ENCODE peak calls at places on chromosomes 1 and 21, in five cellular contexts. I is Calu3, V is GM20000, X is GM12865, H is H9. E is an unnamed sample.
A peak's percentile ranks its signal among the peaks of the same experiment; 100 is the strongest.

GRCh38 chr1:47023268-47024137 is at the start of gene CYP4X1:
- DNase-seq in V (no peak), I (peak; percentile 29), H (peak; percentile 62), X (no peak), E (no peak)

GRCh38 chr1:200900877-200901276 is 6.2 kb downstream of the INAVA start:
- DNase-seq in V (no peak), X (no peak), H (no peak), I (no peak), E (no peak)

GRCh38 chr21:38768385-38769071 is 37.2 kb upstream of the ETS2 start:
- DNase-seq in H (no peak), I (no peak), V (peak; percentile 19), X (peak; percentile 38), E (peak; percentile 33)

GRCh38 chr1:26318338-26319064 is 743 bp downstream of the CD52 start:
- DNase-seq in H (no peak), V (no peak), I (no peak), X (peak; percentile 67), E (no peak)

GRCh38 chr1:78649628-78650027 is at the start of gene IFI44:
- DNase-seq in H (no peak), I (peak; percentile 80), V (peak; percentile 16), X (peak; percentile 89), E (peak; percentile 38)

GRCh38 chr1:198699167-198700015 is 60.6 kb downstream of the PTPRC start:
- DNase-seq in V (peak; percentile 14), I (peak; percentile 82), H (peak; percentile 77), X (peak; percentile 79), E (no peak)

GRCh38 chr1:42847721-42848470 is 1.5 kb downstream of the ZNF691 start:
- DNase-seq in H (no peak), I (no peak), X (peak; percentile 49), V (no peak), E (no peak)

GRCh38 chr1:229874150-229874549 is 192.9 kb upstream of the GALNT2 start:
- DNase-seq in X (no peak), V (no peak), I (no peak), H (no peak), E (no peak)

GRCh38 chr1:156882543-156882942 is 11.0 kb upstream of the PEAR1 start:
- DNase-seq in I (no peak), X (no peak), V (no peak), H (no peak), E (no peak)

GRCh38 chr21:39788383-39788782 is 43.4 kb downstream of the IGSF5 start:
- DNase-seq in X (no peak), H (peak; percentile 86), V (no peak), I (peak; percentile 73), E (no peak)

GRCh38 chr1:175887981-175888428 is 144.6 kb upstream of the TNR start:
- DNase-seq in I (peak; percentile 62), X (peak; percentile 51), V (peak; percentile 64), H (peak; percentile 89), E (peak; percentile 83)

GRCh38 chr21:35084869-35085268 is 35.8 kb upstream of the RUNX1 start:
- DNase-seq in H (no peak), I (no peak), V (no peak), X (no peak), E (no peak)

GRCh38 chr1:2606806-2607680 is 20.5 kb downstream of the PRXL2B start:
- DNase-seq in I (no peak), V (no peak), X (no peak), H (peak; percentile 26), E (no peak)

GRCh38 chr1:184183919-184184318 is 132.4 kb downstream of the TSEN15 start:
- DNase-seq in H (no peak), V (no peak), I (no peak), X (no peak), E (no peak)

GRCh38 chr21:43188712-43189151 is 19.9 kb downstream of the CRYAA start:
- DNase-seq in X (no peak), H (no peak), I (no peak), V (no peak), E (no peak)

GRCh38 chr1:154614887-154615286 is 6.9 kb upstream of the ADAR start:
- DNase-seq in X (no peak), V (no peak), I (no peak), H (peak; percentile 44), E (no peak)

GRCh38 chr21:35048183-35048601 is 910 bp downstream of the RUNX1 start:
- DNase-seq in X (no peak), H (no peak), V (no peak), I (peak; percentile 14), E (no peak)

GRCh38 chr1:156959414-156959813 is 39.0 kb downstream of the LRRC71 start:
- DNase-seq in V (no peak), H (no peak), I (no peak), X (peak; percentile 50), E (no peak)

GRCh38 chr1:178028973-178029481 is 59.2 kb upstream of the SEC16B start:
- DNase-seq in X (no peak), I (no peak), V (no peak), H (no peak), E (no peak)

GRCh38 chr1:64515427-64515826 is 45.5 kb downstream of the CACHD1 start:
- DNase-seq in X (no peak), H (no peak), I (no peak), V (no peak), E (no peak)

GRCh38 chr1:85464497-85465098 is 361 bp downstream of the DDAH1 start:
- DNase-seq in X (peak; percentile 63), I (peak; percentile 86), V (peak; percentile 72), H (peak; percentile 72), E (peak; percentile 71)

GRCh38 chr1:246795094-246795671 is 71.0 kb downstream of the SCCPDH start:
- DNase-seq in X (no peak), H (peak; percentile 83), V (no peak), I (no peak), E (no peak)

GRCh38 chr1:201930137-201930536 is 16.2 kb downstream of the LMOD1 start:
- DNase-seq in X (no peak), I (no peak), H (no peak), V (no peak), E (no peak)

GRCh38 chr1:164673584-164674214 is 114.7 kb downstream of the PBX1 start:
- DNase-seq in X (peak; percentile 24), H (peak; percentile 65), I (no peak), V (no peak), E (no peak)

GRCh38 chr1:31790140-31790539 is 25.7 kb downstream of the SPOCD1 start:
- DNase-seq in X (no peak), H (peak; percentile 2), V (no peak), I (no peak), E (no peak)

GRCh38 chr21:45803613-45804340 is 160.3 kb downstream of the PCBP3 start:
- DNase-seq in I (no peak), V (no peak), X (no peak), H (no peak), E (no peak)

GRCh38 chr21:45804809-45805313 is 161.3 kb downstream of the PCBP3 start:
- DNase-seq in H (no peak), I (no peak), X (no peak), V (no peak), E (no peak)

GRCh38 chr21:45806042-45806441 is 162.5 kb downstream of the PCBP3 start:
- DNase-seq in V (no peak), H (no peak), I (no peak), X (no peak), E (no peak)

GRCh38 chr21:45802956-45803612 is 159.6 kb downstream of the PCBP3 start:
- DNase-seq in H (no peak), V (no peak), I (no peak), X (no peak), E (no peak)

DNA sequence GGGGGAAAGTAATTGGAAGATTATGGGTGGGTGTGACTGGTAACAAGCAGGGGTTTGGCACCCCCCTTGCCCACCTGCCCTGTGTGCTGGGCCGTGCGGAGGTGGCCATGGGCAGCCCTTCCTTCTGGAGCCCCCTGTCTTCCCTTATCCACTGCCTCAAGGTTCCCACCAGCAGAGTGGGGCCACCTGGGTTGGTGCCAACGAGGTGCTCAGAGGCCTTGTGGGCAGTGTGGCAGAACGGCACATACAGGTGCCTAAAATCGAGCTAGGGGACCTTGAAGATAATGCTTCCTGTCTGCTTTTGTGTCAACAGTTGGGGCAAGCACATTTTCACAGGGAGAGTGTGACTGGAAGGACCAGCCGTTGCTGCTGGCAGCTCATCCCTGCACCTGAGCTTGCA is 161.8 kb downstream of the PCBP3 start:
- DNase-seq in V (no peak), X (no peak), I (no peak), H (no peak), E (no peak)
- TF ChIP-seq CTCF in V (no peak), X (no peak), I (no peak), H (no peak), E (no peak)

GRCh38 chr1:232057896-232058274 is 431.3 kb downstream of the DISC1 start:
- DNase-seq in V (no peak), I (no peak), H (no peak), X (no peak), E (no peak)

GRCh38 chr1:232062967-232063366 is 436.4 kb downstream of the DISC1 start:
- DNase-seq in V (no peak), I (no peak), H (no peak), X (no peak), E (no peak)

GRCh38 chr1:232057217-232057895 is 430.8 kb downstream of the DISC1 start:
- DNase-seq in I (no peak), H (no peak), X (no peak), V (no peak), E (no peak)

DNA sequence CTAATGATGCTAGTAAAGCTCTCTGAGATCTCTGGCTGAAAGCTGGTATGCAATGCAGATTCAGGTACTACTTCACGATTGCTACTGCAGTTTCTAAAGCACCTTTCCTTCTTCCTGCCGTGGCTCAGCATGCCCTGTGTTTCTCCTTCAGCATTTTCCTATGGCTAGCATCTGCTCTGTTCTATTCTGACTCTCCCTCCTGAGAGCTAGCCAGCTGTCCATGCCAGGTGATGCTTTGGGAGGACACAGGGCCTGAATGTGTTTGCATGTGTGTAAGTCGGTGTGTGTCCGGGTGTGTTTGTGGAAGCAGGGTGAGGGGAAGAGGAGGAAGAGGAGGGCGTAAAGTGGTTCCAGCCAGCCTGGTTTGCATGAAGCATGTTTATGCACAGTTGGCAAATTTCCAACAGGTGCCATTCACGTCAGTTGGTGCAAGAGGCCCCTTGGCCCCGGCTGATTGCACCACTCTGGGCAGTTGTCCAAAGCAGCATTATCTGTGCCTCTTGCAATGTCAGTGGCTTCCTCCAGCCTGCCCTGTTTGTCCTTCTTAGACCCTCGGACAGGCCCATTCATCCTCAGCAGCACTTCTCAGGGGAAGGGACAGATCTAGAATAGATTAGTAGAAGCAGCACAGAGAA is 433.3 kb downstream of the DISC1 start:
- DNase-seq in V (no peak), X (no peak), I (no peak), H (no peak), E (no peak)
- TF ChIP-seq CTCF in V (no peak), X (no peak), I (no peak), H (no peak), E (no peak)

GRCh38 chr1:19178734-19179398 is 31.2 kb downstream of the UBR4 start:
- DNase-seq in V (no peak), X (no peak), H (no peak), I (no peak), E (no peak)

GRCh38 chr1:19177811-19178210 is 32.3 kb downstream of the UBR4 start:
- DNase-seq in X (no peak), V (no peak), I (no peak), H (no peak), E (no peak)

GRCh38 chr1:19182223-19182622 is 27.8 kb downstream of the UBR4 start:
- DNase-seq in X (no peak), H (no peak), V (no peak), I (no peak), E (no peak)

GRCh38 chr1:19179597-19180271 is 30.3 kb downstream of the UBR4 start:
- DNase-seq in X (peak; percentile 38), H (no peak), V (no peak), I (no peak), E (no peak)
- TF ChIP-seq CTCF in X (peak; percentile 30), H (peak; percentile 49), V (no peak), I (no peak), E (no peak)

GRCh38 chr1:181469829-181470228 is 13.5 kb upstream of the CACNA1E start:
- DNase-seq in I (peak; percentile 56), V (no peak), X (no peak), H (no peak), E (no peak)
- TF ChIP-seq CTCF in I (no peak), V (no peak), X (no peak), H (no peak), E (no peak)